ENCODE peak calls at places on chromosomes 11 and 22, in seven cellular contexts. G is activated naive CD4-positive, alpha-beta T cell treated with anti-CD3 and anti-CD28 coated beads, Interleukin-2, amount 10 ng/mL, durations not matched to agents 7 days and 5 days; E is stomach; Y is activated CD8-positive, alpha-beta T cell treated with anti-CD3 and anti-CD28 coated beads for 36 hours; R is caudate nucleus; C is NCI-H2081 treated with DMSO at 0.1 percent for 48 hours; U is aorta. I is an unnamed sample.
A peak's percentile ranks its signal among the peaks of the same experiment; 100 is the strongest.

GRCh38 chr22:37400719-37401118 is 26.6 kb downstream of the ELFN2 start:
- DNase-seq in E (no peak), R (no peak), Y (no peak), U (no peak), G (no peak), C (no peak), I (no peak)

GRCh38 chr22:17665248-17665647 is 26.7 kb downstream of the BCL2L13 start:
- DNase-seq in R (no peak), C (no peak), U (no peak), Y (no peak), E (no peak), G (no peak), I (no peak)

GRCh38 chr11:125842319-125842948 is 9.3 kb downstream of the PATE4 start:
- DNase-seq in Y (no peak), U (no peak), R (no peak), G (no peak), C (no peak), E (no peak), I (no peak)

GRCh38 chr11:80136991-80137390 is 696.2 kb upstream of the TENM4 start:
- DNase-seq in R (no peak), C (no peak), Y (no peak), U (no peak), E (no peak), G (no peak), I (no peak)

GRCh38 chr11:95095858-95096587 is 6.4 kb downstream of the ENDOD1 start:
- DNase-seq in U (no peak), E (no peak), C (no peak), G (no peak), Y (no peak), R (no peak), I (no peak)

GRCh38 chr11:78560826-78561484 is 13.7 kb downstream of the NARS2 start:
- DNase-seq in G (no peak), C (no peak), R (no peak), U (no peak), E (no peak), Y (no peak), I (no peak)

GRCh38 chr11:13238879-13239514 is 38.6 kb upstream of the BMAL1 start:
- DNase-seq in G (peak; percentile 62), Y (peak; percentile 65), U (peak; percentile 61), E (peak; percentile 54), C (no peak), R (no peak), I (peak; percentile 52)

GRCh38 chr11:19953342-19953741 is 206.9 kb downstream of the DBX1 start:
- DNase-seq in R (no peak), G (no peak), E (no peak), C (no peak), U (no peak), Y (no peak), I (no peak)

GRCh38 chr22:26546282-26546681 is 34.0 kb upstream of the TFIP11 start:
- DNase-seq in R (peak; percentile 27), G (no peak), Y (no peak), E (no peak), C (no peak), U (no peak), I (no peak)

GRCh38 chr22:35046744-35047462 is 19.1 kb upstream of the ISX start:
- DNase-seq in E (no peak), R (no peak), U (no peak), Y (no peak), C (no peak), G (no peak), I (no peak)

GRCh38 chr11:101390539-101390938 is 193.3 kb downstream of the TRPC6 start:
- DNase-seq in G (no peak), U (no peak), C (no peak), R (no peak), E (no peak), Y (no peak), I (no peak)

GRCh38 chr11:69355959-69356702 is 62.2 kb downstream of the MYEOV start:
- DNase-seq in E (no peak), R (no peak), Y (no peak), U (no peak), G (peak; percentile 16), C (no peak), I (no peak)

GRCh38 chr11:12862761-12863469 is 146.2 kb upstream of the RASSF10 start:
- DNase-seq in R (no peak), E (no peak), Y (no peak), G (no peak), C (no peak), U (no peak), I (no peak)

GRCh38 chr11:76083563-76084451 is 122.5 kb downstream of the WNT11 start:
- DNase-seq in R (no peak), G (no peak), E (no peak), Y (no peak), C (no peak), U (no peak), I (no peak)

GRCh38 chr22:50423956-50424355 is 50.9 kb downstream of the SBF1 start:
- DNase-seq in Y (no peak), U (no peak), G (no peak), E (no peak), C (no peak), R (no peak), I (no peak)

GRCh38 chr11:65911682-65912568 is 6.9 kb downstream of the C11orf68 start:
- DNase-seq in G (no peak), R (no peak), E (no peak), C (no peak), Y (no peak), U (peak; percentile 79), I (no peak)

GRCh38 chr22:42688241-42688913 is 32.3 kb downstream of the A4GALT start:
- DNase-seq in U (peak; percentile 91), C (peak; percentile 40), R (no peak), G (no peak), Y (no peak), E (peak; percentile 85), I (peak; percentile 58)

GRCh38 chr22:25853501-25853900 is 111.5 kb downstream of the MYO18B start:
- DNase-seq in Y (no peak), C (no peak), R (no peak), G (no peak), U (no peak), E (no peak), I (no peak)

GRCh38 chr11:26696330-26696729 is 25.5 kb downstream of the SLC5A12 start:
- DNase-seq in C (peak; percentile 58), U (no peak), G (no peak), E (no peak), R (no peak), Y (no peak), I (no peak)

GRCh38 chr11:84566681-84567080 is 1060.5 kb downstream of the DLG2 start:
- DNase-seq in U (no peak), Y (no peak), C (no peak), R (no peak), G (no peak), E (no peak), I (no peak)

GRCh38 chr11:97683733-97684132 is 1293.9 kb downstream of the JRKL start:
- DNase-seq in C (no peak), R (no peak), G (no peak), Y (no peak), U (no peak), E (no peak), I (no peak)

GRCh38 chr22:44309137-44309536 is 3.6 kb downstream of the SHISAL1 start:
- DNase-seq in G (no peak), Y (peak; percentile 22), C (no peak), U (peak; percentile 68), R (no peak), E (no peak), I (no peak)

GRCh38 chr11:115081972-115082371 is 403.6 kb downstream of the NXPE2 start:
- DNase-seq in U (no peak), R (no peak), C (no peak), Y (no peak), G (no peak), E (no peak), I (no peak)

GRCh38 chr22:48491451-48491941 is 1336.2 kb downstream of the BRD1 start:
- DNase-seq in C (no peak), G (no peak), U (peak; percentile 29), R (no peak), Y (no peak), E (no peak), I (no peak)

GRCh38 chr22:45163074-45163416 is 680 bp upstream of the NUP50 start:
- DNase-seq in E (no peak), C (no peak), R (no peak), Y (peak; percentile 41), U (no peak), G (no peak), I (peak; percentile 40)

GRCh38 chr11:128949791-128950454 is 7.3 kb upstream of the TP53AIP1 start:
- DNase-seq in E (no peak), Y (no peak), G (no peak), U (no peak), C (no peak), R (no peak), I (no peak)

GRCh38 chr22:39430576-39431150 is 26.1 kb upstream of the MGAT3 start:
- DNase-seq in E (no peak), G (no peak), R (no peak), Y (no peak), U (peak; percentile 38), C (no peak), I (no peak)